ENCODE peak calls at places on chromosomes 4 and X, in four cellular contexts. Z, Q, X and K are unnamed samples.

GRCh38 chrX:150690126-150690525 is 3.1 kb upstream of the MTMR1 start:
- DNase-seq in Z (no peak), Q (peak; percentile 15), X (peak; percentile 82), K (peak; percentile 43)

GRCh38 chr4:159434496-159435241 is 331.8 kb downstream of the RAPGEF2 start:
- DNase-seq in X (peak; percentile 16), Z (no peak), Q (no peak), K (no peak)

GRCh38 chr4:22217480-22217879 is 268.9 kb upstream of the KCNIP4 start:
- DNase-seq in Q (no peak), X (no peak), Z (no peak), K (no peak)

GRCh38 chr4:159867673-159868072 is 764.8 kb downstream of the RAPGEF2 start:
- DNase-seq in X (no peak), Q (no peak), Z (no peak), K (no peak)

GRCh38 chrX:30275498-30275897 is 28.6 kb downstream of the MAGEB1 start:
- DNase-seq in X (no peak), Q (no peak), Z (no peak), K (peak; percentile 29)

GRCh38 chr4:112145326-112145819 is at the start of gene FAM241A:
- DNase-seq in Z (peak; percentile 89), X (peak; percentile 18), Q (peak; percentile 87), K (peak; percentile 91)

GRCh38 chr4:175656615-175657014 is 155.4 kb downstream of the GPM6A start:
- DNase-seq in Q (no peak), Z (no peak), X (no peak), K (no peak)

GRCh38 chrX:37998586-37999267 is 7.6 kb upstream of the SYTL5 start:
- DNase-seq in X (no peak), Z (no peak), Q (no peak), K (no peak)

GRCh38 chr4:156939151-156939550 is 32.4 kb downstream of the PDGFC start:
- DNase-seq in Q (no peak), Z (no peak), X (no peak), K (no peak)

GRCh38 chr4:1278336-1278670 is 11.4 kb upstream of the MAEA start:
- DNase-seq in X (no peak), Q (peak; percentile 25), Z (no peak), K (no peak)

GRCh38 chr4:75054089-75054488 is 121.2 kb downstream of the PARM1 start:
- DNase-seq in Q (no peak), X (no peak), Z (no peak), K (no peak)

GRCh38 chrX:119758682-119759332 is 419 bp downstream of the SOWAHD start:
- DNase-seq in Q (no peak), Z (no peak), X (no peak), K (peak; percentile 10)

GRCh38 chr4:70829492-70829891 is 10.2 kb downstream of the GRSF1 start:
- DNase-seq in Q (no peak), X (no peak), Z (no peak), K (no peak)

GRCh38 chr4:6974138-6974848 is 64.7 kb downstream of the TBC1D14 start:
- DNase-seq in Z (peak; percentile 75), X (peak; percentile 64), Q (peak; percentile 65), K (peak; percentile 92)

GRCh38 chr4:184471872-184472539 is 2.3 kb downstream of the IRF2 start:
- DNase-seq in X (no peak), Z (no peak), Q (no peak), K (no peak)

GRCh38 chrX:28609917-28610613 is 22.8 kb downstream of the IL1RAPL1 start:
- DNase-seq in Q (no peak), Z (no peak), X (no peak), K (no peak)

GRCh38 chr4:94152466-94152865 is 55.2 kb upstream of the SMARCAD1 start:
- DNase-seq in Q (no peak), X (no peak), Z (no peak), K (no peak)

GRCh38 chr4:40544216-40544615 is 85.4 kb downstream of the RBM47 start:
- DNase-seq in Q (no peak), Z (no peak), X (no peak), K (no peak)

GRCh38 chr4:33911951-33912350 is 2332.4 kb downstream of the ARAP2 start:
- DNase-seq in Q (no peak), X (no peak), Z (no peak), K (no peak)

GRCh38 chr4:41050116-41050515 is 164.2 kb downstream of the APBB2 start:
- DNase-seq in X (no peak), Q (no peak), Z (no peak), K (no peak)

GRCh38 chr4:115418997-115419396 is 305.6 kb upstream of the NDST4 start:
- DNase-seq in Z (no peak), Q (no peak), X (no peak), K (no peak)

GRCh38 chr4:117093581-117093980 is 8.2 kb upstream of the TRAM1L1 start:
- DNase-seq in X (no peak), Z (no peak), Q (no peak), K (no peak)

GRCh38 chrX:46961574-46962279 is 49.5 kb downstream of the JADE3 start:
- DNase-seq in X (no peak), Q (no peak), Z (no peak), K (no peak)

GRCh38 chr4:76058888-76059426 is 15.6 kb upstream of the ART3 start:
- DNase-seq in Z (no peak), X (no peak), Q (no peak), K (no peak)

GRCh38 chrX:20378291-20378920 is 111.7 kb upstream of the RPS6KA3 start:
- DNase-seq in Z (no peak), Q (peak; percentile 63), X (no peak), K (no peak)

GRCh38 chr4:29549308-29549707 is 1170.9 kb upstream of the PCDH7 start:
- DNase-seq in Z (no peak), Q (no peak), X (peak; percentile 23), K (no peak)

GRCh38 chrX:101037231-101037630 is 14.7 kb downstream of the TRMT2B start:
- DNase-seq in Z (no peak), X (no peak), Q (no peak), K (no peak)

GRCh38 chr4:2911868-2912267 is 51.3 kb downstream of the NOP14 start:
- DNase-seq in Z (no peak), X (no peak), Q (no peak), K (no peak)

GRCh38 chr4:88893961-88894360 is 163.0 kb downstream of the FAM13A start:
- DNase-seq in Q (no peak), X (no peak), Z (no peak), K (no peak)